ENCODE peak calls at places on chromosomes 6 and 20, in four cellular contexts. F, P, E and O are unnamed samples.

GRCh38 chr6:169332250-169332649 is 78.6 kb upstream of the THBS2 start:
- DNase-seq in F (no peak), P (no peak), E (no peak), O (no peak)

GRCh38 chr20:50727792-50728485 is 3.4 kb upstream of the PARD6B start:
- DNase-seq in F (no peak), P (no peak), E (no peak), O (no peak)

GRCh38 chr6:125611573-125612399 is 137.6 kb upstream of the HEY2 start:
- DNase-seq in F (no peak), P (no peak), E (no peak), O (no peak)

GRCh38 chr6:47083586-47084047 is 41.5 kb upstream of the ADGRF1 start:
- DNase-seq in F (no peak), P (no peak), E (peak), O (no peak)

GRCh38 chr6:25576920-25577319 is 75.1 kb upstream of the SCGN start:
- DNase-seq in F (no peak), P (no peak), E (no peak), O (no peak)

GRCh38 chr6:3805448-3806123 is 43.6 kb upstream of the FAM50B start:
- DNase-seq in F (no peak), P (no peak), E (no peak), O (no peak)

GRCh38 chr6:119446623-119447008 is 97.1 kb upstream of the MAN1A1 start:
- DNase-seq in F (no peak), P (no peak), E (peak), O (no peak)

GRCh38 chr6:100230976-100231316 is 233.8 kb downstream of the SIM1 start:
- DNase-seq in F (no peak), P (no peak), E (peak), O (no peak)

GRCh38 chr6:168091381-168092264 is 12.6 kb upstream of the FRMD1 start:
- DNase-seq in F (no peak), P (no peak), E (no peak), O (no peak)

GRCh38 chr6:136586295-136586694 is 36.1 kb upstream of the MAP7 start:
- DNase-seq in F (no peak), P (no peak), E (peak), O (no peak)

GRCh38 chr6:157813191-157813590 is 9.9 kb upstream of the SNX9 start:
- DNase-seq in F (no peak), P (no peak), E (no peak), O (no peak)

GRCh38 chr6:8043221-8043620 is 21.0 kb downstream of the BLOC1S5 start:
- DNase-seq in F (no peak), P (no peak), E (no peak), O (no peak)

GRCh38 chr6:35146453-35146852 is 5.3 kb upstream of the TCP11 start:
- DNase-seq in F (no peak), P (no peak), E (peak), O (peak)

GRCh38 chr20:4507288-4507719 is 214.4 kb upstream of the PRND start:
- DNase-seq in F (no peak), P (no peak), E (peak), O (no peak)

GRCh38 chr20:32570401-32571190 is 14.5 kb downstream of the NOL4L start:
- DNase-seq in F (no peak), P (no peak), E (no peak), O (no peak)

GRCh38 chr20:14775778-14776177 is 438.4 kb upstream of the FLRT3 start:
- DNase-seq in F (no peak), P (no peak), E (peak), O (no peak)

GRCh38 chr6:36751091-36751490 is 53.5 kb downstream of the RAB44 start:
- DNase-seq in F (no peak), P (no peak), E (peak), O (no peak)

GRCh38 chr6:135221505-135221904 is 40.4 kb downstream of the MYB start:
- DNase-seq in F (no peak), P (no peak), E (no peak), O (no peak)

GRCh38 chr6:15500078-15500740 is 162.6 kb downstream of the DTNBP1 start:
- DNase-seq in F (no peak), P (no peak), E (no peak), O (no peak)

GRCh38 chr20:13348301-13349239 is 127.5 kb downstream of the ISM1 start:
- DNase-seq in F (no peak), P (no peak), E (no peak), O (no peak)

GRCh38 chr20:49545572-49545971 is 22.4 kb downstream of the PTGIS start:
- DNase-seq in F (no peak), P (no peak), E (no peak), O (no peak)

GRCh38 chr6:79280756-79281155 is 46.3 kb upstream of the HMGN3 start:
- DNase-seq in F (no peak), P (no peak), E (no peak), O (no peak)

GRCh38 chr6:1611322-1611571 is 1.5 kb downstream of the FOXC1 start:
- DNase-seq in F (no peak), P (no peak), E (peak), O (no peak)

GRCh38 chr6:88232753-88233152 is 66.6 kb upstream of the CNR1 start:
- DNase-seq in F (no peak), P (no peak), E (no peak), O (no peak)

GRCh38 chr6:15358579-15359327 is 112.9 kb downstream of the JARID2 start:
- DNase-seq in F (no peak), P (no peak), E (no peak), O (no peak)

GRCh38 chr6:1027795-1028569 is 283.9 kb upstream of the FOXQ1 start:
- DNase-seq in F (no peak), P (no peak), E (no peak), O (no peak)

GRCh38 chr6:30325873-30326445 is 768 bp upstream of the TRIM39 start:
- DNase-seq in F (peak), P (peak), E (peak), O (no peak)

GRCh38 chr20:31497838-31498540 is 16.3 kb upstream of the HM13 start:
- DNase-seq in F (no peak), P (no peak), E (no peak), O (no peak)

GRCh38 chr20:49526056-49526455 is 41.9 kb downstream of the PTGIS start:
- DNase-seq in F (no peak), P (no peak), E (no peak), O (no peak)

GRCh38 chr20:4063631-4064030 is 48.3 kb upstream of the RNF24 start:
- DNase-seq in F (no peak), P (no peak), E (peak), O (no peak)

GRCh38 chr6:169376458-169376857 is 122.8 kb upstream of the THBS2 start:
- DNase-seq in F (no peak), P (no peak), E (no peak), O (no peak)